ENCODE peak calls at places on chromosomes 12 and 14, in four cellular contexts. U, G, R and X are unnamed samples.
A peak's percentile ranks its signal among the peaks of the same experiment; 100 is the strongest.

GRCh38 chr12:118376089-118377004 is at the start of gene SUDS3:
- DNase-seq in G (peak; percentile 92), R (no peak), U (peak; percentile 66), X (peak; percentile 89)

GRCh38 chr12:130700492-130701401 is 15.4 kb downstream of the RIMBP2 start:
- DNase-seq in G (no peak), U (no peak), R (no peak), X (no peak)

GRCh38 chr12:65122661-65123060 is 1.6 kb upstream of the WIF1 start:
- DNase-seq in G (no peak), U (no peak), R (no peak), X (no peak)

GRCh38 chr12:62862259-62862881 is 72.6 kb downstream of the PPM1H start:
- DNase-seq in R (no peak), G (no peak), U (peak; percentile 57), X (peak; percentile 48)

GRCh38 chr12:28961948-28962384 is 187.1 kb upstream of the FAR2 start:
- DNase-seq in U (no peak), R (no peak), G (no peak), X (peak; percentile 96)

GRCh38 chr12:78275886-78276285 is 445.2 kb downstream of the NAV3 start:
- DNase-seq in U (no peak), R (no peak), G (no peak), X (no peak)

GRCh38 chr12:95318071-95318545 is 100.5 kb downstream of the VEZT start:
- DNase-seq in U (peak; percentile 88), R (no peak), G (no peak), X (no peak)

GRCh38 chr12:81078469-81079196 is 754 bp downstream of the ACSS3 start:
- DNase-seq in U (peak; percentile 46), R (no peak), G (no peak), X (peak; percentile 90)

GRCh38 chr14:40464531-40464930 is 1032.3 kb upstream of the FBXO33 start:
- DNase-seq in R (no peak), U (no peak), G (no peak), X (no peak)

GRCh38 chr14:63480599-63480998 is 62.6 kb downstream of the PPP2R5E start:
- DNase-seq in G (no peak), R (no peak), U (no peak), X (no peak)

GRCh38 chr14:99688210-99688581 is 4.1 kb downstream of the CYP46A1 start:
- DNase-seq in U (no peak), R (no peak), G (no peak), X (no peak)
- H3K9me1 ChIP-seq in U (no peaks in the 10 kb centered on the region), R (no peaks in the 10 kb centered on the region), G (no peaks in the 10 kb centered on the region), X (no peaks in the 10 kb centered on the region)

DNA sequence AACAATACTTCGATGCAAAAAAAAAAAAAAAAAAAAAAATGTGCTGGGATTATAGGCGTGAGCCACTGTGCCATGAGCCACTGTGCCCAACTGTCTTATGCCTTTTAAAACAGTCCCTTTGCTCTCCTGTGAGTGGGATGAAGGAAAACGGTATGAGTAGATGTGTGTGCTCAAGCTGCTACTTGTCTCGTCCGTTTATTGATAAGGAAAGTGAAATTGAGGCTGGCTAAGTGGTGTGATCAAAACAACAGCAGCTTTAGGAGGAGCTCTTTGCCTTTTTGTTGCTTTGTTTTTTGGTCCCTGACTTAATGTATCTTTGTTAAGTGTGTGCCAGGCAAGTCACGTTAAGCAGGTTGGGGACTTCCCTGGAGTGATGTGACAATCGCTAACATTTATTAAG is 275.9 kb downstream of the TMEM132C start:
- DNase-seq in U (no peak), R (no peak), G (no peak), X (no peak)
- H3K27me3 ChIP-seq in U (no peaks in the 10 kb centered on the region), R (no peaks in the 10 kb centered on the region), G (peaks cover 5% of the 10 kb centered on the region), X (no peaks in the 10 kb centered on the region)

GRCh38 chr12:54622463-54623183 is 12.1 kb downstream of the LACRT start:
- DNase-seq in U (peak; percentile 4), G (no peak), R (no peak), X (no peak)
- TF ChIP-seq CTCF in U (peak; percentile 14), G (peak; percentile 48), R (no peak), X (no peak)

GRCh38 chr14:23240661-23241060 is 2.9 kb downstream of the RNF212B start:
- DNase-seq in G (no peak), U (no peak), R (no peak), X (no peak)
- H3K9me1 ChIP-seq in G (no peaks in the 10 kb centered on the region), U (no peaks in the 10 kb centered on the region), R (no peaks in the 10 kb centered on the region), X (no peaks in the 10 kb centered on the region)

GRCh38 chr12:52600941-52601481 is at the start of gene KRT72:
- DNase-seq in U (no peak), R (no peak), G (no peak), X (no peak)

GRCh38 chr12:52603314-52603713 is 2.1 kb upstream of the KRT72 start:
- DNase-seq in U (no peak), G (no peak), R (no peak), X (no peak)

GRCh38 chr12:52600475-52600874 is 788 bp downstream of the KRT72 start:
- DNase-seq in G (no peak), U (no peak), R (no peak), X (no peak)

GRCh38 chr12:52601671-52602070 is 408 bp upstream of the KRT72 start:
- DNase-seq in R (no peak), G (no peak), U (no peak), X (no peak)

DNA sequence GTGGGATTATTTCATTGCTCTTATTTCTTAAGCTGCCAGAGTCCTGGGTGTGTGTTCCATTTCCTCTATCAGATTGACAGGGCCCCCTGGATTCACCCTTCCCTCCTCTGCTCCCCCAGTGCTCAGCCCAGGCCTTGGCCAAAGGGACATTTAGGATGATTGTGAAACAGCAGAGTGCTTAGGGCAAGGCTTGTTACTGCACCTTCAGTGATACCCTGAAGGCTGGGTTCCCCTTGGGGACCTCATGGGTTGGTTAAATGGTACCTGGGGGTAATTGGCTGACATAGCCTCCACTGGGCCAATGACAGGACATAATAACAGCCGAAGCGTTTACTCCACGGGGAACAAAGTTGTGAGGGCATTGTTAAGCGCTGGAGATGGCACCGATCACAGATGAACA is 1.3 kb upstream of the KRT72 start:
- DNase-seq in G (no peak), U (no peak), R (no peak), X (no peak)
- H3K27me3 ChIP-seq in G (peaks cover 29% of the 10 kb centered on the region), U (peaks cover 46% of the 10 kb centered on the region), R (peaks cover 44% of the 10 kb centered on the region), X (peaks cover 20% of the 10 kb centered on the region)

GRCh38 chr12:45893240-45893639 is 97.1 kb downstream of the SCAF11 start:
- DNase-seq in R (no peak), G (peak; percentile 13), U (peak; percentile 16), X (no peak)
- TF ChIP-seq CTCF in R (peak; percentile 23), G (peak; percentile 23), U (peak; percentile 22), X (peak; percentile 10)

DNA sequence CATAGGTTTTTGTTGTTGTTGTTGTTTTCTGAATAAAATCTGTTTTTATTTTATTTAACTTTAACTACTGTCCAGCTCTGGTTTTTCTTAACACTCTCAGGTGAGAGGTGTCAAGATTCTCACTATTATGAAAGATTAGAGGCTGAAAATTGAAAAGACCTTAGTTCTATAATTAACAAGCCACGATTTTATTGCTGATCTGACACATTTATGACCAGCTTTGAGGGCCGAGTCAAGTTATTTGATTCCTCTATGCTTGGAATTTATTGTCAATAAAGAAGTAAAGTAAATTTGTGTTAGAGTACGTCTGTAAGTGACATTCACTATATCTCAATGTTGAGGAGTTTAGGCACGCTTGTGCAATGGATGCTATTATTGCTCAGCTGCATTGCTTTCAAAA is 808.8 kb downstream of the GALC start:
- DNase-seq in R (no peak), G (no peak), U (no peak), X (no peak)
- H3K9me1 ChIP-seq in R (no peaks in the 10 kb centered on the region), G (no peaks in the 10 kb centered on the region), U (no peaks in the 10 kb centered on the region), X (no peaks in the 10 kb centered on the region)

GRCh38 chr12:102965281-102966155 is 8.0 kb downstream of the ASCL1 start:
- DNase-seq in R (no peak), G (no peak), U (no peak), X (no peak)
- H3K27me3 ChIP-seq in R (peaks cover 63% of the 10 kb centered on the region), G (peaks cover 13% of the 10 kb centered on the region), U (peaks cover 22% of the 10 kb centered on the region), X (peaks cover 27% of the 10 kb centered on the region)

GRCh38 chr14:31749275-31749674 is 188.1 kb downstream of the NUBPL start:
- DNase-seq in R (no peak), G (no peak), U (no peak), X (no peak)

GRCh38 chr14:31746326-31746725 is 185.1 kb downstream of the NUBPL start:
- DNase-seq in G (no peak), R (no peak), U (no peak), X (no peak)

GRCh38 chr14:31740688-31741087 is 179.5 kb downstream of the NUBPL start:
- DNase-seq in G (no peak), R (no peak), U (no peak), X (no peak)

GRCh38 chr14:31745741-31746140 is 184.5 kb downstream of the NUBPL start:
- DNase-seq in U (no peak), R (no peak), G (no peak), X (no peak)
- TF ChIP-seq CTCF in U (no peak), R (no peak), G (no peak), X (no peak)